ENCODE peak calls at places on chromosomes 13 and 19, in ten cellular contexts. One of them, this sample, is unnamed.

GRCh38 chr13:112819816-112820215 is 130.0 kb downstream of the ATP11A start:
- DNase-seq in stromal cell of bone marrow: no peak
- DNase-seq in stimulated activated CD4-positive, alpha-beta T cell treated with anti-CD3 and anti-CD28 coated beads, Interleukin-1b, Interleukin-23, amount 100 ng/mL, for 1 hour: no peak
- DNase-seq in activated gamma-delta T cell treated with anti-CD3 and anti-CD28 coated beads, Interleukin-2, amount 50 U/mL, for 16 hours: no peak
- DNase-seq in IMR-90: no peak
- DNase-seq in EL: no peak
- DNase-seq in upper lobe of left lung: no peak
- DNase-seq in RPMI8226: no peak
- DNase-seq in activated CD8-positive, alpha-beta T cell treated with anti-CD3 and anti-CD28 coated beads for 36 hours: no peak
- DNase-seq in AML-193: no peak
- DNase-seq in this sample: no peak

GRCh38 chr13:60431108-60431700 is 34.2 kb downstream of the TDRD3 start:
- DNase-seq in stromal cell of bone marrow: peak; percentile 41
- DNase-seq in stimulated activated CD4-positive, alpha-beta T cell treated with anti-CD3 and anti-CD28 coated beads, Interleukin-1b, Interleukin-23, amount 100 ng/mL, for 1 hour: no peak
- DNase-seq in activated gamma-delta T cell treated with anti-CD3 and anti-CD28 coated beads, Interleukin-2, amount 50 U/mL, for 16 hours: no peak
- DNase-seq in IMR-90: peak; percentile 72
- DNase-seq in EL: peak; percentile 59
- DNase-seq in upper lobe of left lung: no peak
- DNase-seq in RPMI8226: peak; percentile 47
- DNase-seq in activated CD8-positive, alpha-beta T cell treated with anti-CD3 and anti-CD28 coated beads for 36 hours: no peak
- DNase-seq in AML-193: peak; percentile 92
- DNase-seq in this sample: peak; percentile 18

GRCh38 chr13:89812856-89813255 is 1534.6 kb upstream of the MIR17HG start:
- DNase-seq in stromal cell of bone marrow: no peak
- DNase-seq in stimulated activated CD4-positive, alpha-beta T cell treated with anti-CD3 and anti-CD28 coated beads, Interleukin-1b, Interleukin-23, amount 100 ng/mL, for 1 hour: no peak
- DNase-seq in activated gamma-delta T cell treated with anti-CD3 and anti-CD28 coated beads, Interleukin-2, amount 50 U/mL, for 16 hours: no peak
- DNase-seq in IMR-90: no peak
- DNase-seq in EL: no peak
- DNase-seq in upper lobe of left lung: no peak
- DNase-seq in RPMI8226: no peak
- DNase-seq in activated CD8-positive, alpha-beta T cell treated with anti-CD3 and anti-CD28 coated beads for 36 hours: no peak
- DNase-seq in AML-193: no peak
- DNase-seq in this sample: no peak

GRCh38 chr13:113846639-113847318 is 17.1 kb downstream of the GAS6 start:
- DNase-seq in stromal cell of bone marrow: no peak
- DNase-seq in stimulated activated CD4-positive, alpha-beta T cell treated with anti-CD3 and anti-CD28 coated beads, Interleukin-1b, Interleukin-23, amount 100 ng/mL, for 1 hour: no peak
- DNase-seq in activated gamma-delta T cell treated with anti-CD3 and anti-CD28 coated beads, Interleukin-2, amount 50 U/mL, for 16 hours: peak; percentile 24
- DNase-seq in IMR-90: no peak
- DNase-seq in EL: no peak
- DNase-seq in upper lobe of left lung: peak; percentile 76
- DNase-seq in RPMI8226: peak; percentile 3
- DNase-seq in activated CD8-positive, alpha-beta T cell treated with anti-CD3 and anti-CD28 coated beads for 36 hours: peak; percentile 43
- DNase-seq in AML-193: no peak
- DNase-seq in this sample: no peak

GRCh38 chr19:18789422-18789832 is 1.7 kb downstream of the COMP start:
- DNase-seq in stromal cell of bone marrow: no peak
- DNase-seq in stimulated activated CD4-positive, alpha-beta T cell treated with anti-CD3 and anti-CD28 coated beads, Interleukin-1b, Interleukin-23, amount 100 ng/mL, for 1 hour: no peak
- DNase-seq in activated gamma-delta T cell treated with anti-CD3 and anti-CD28 coated beads, Interleukin-2, amount 50 U/mL, for 16 hours: no peak
- DNase-seq in IMR-90: no peak
- DNase-seq in EL: no peak
- DNase-seq in upper lobe of left lung: peak; percentile 73
- DNase-seq in RPMI8226: no peak
- DNase-seq in activated CD8-positive, alpha-beta T cell treated with anti-CD3 and anti-CD28 coated beads for 36 hours: no peak
- DNase-seq in AML-193: no peak
- DNase-seq in this sample: no peak

GRCh38 chr13:98279473-98280175 is 102.6 kb upstream of the RNF113B start:
- DNase-seq in stromal cell of bone marrow: no peak
- DNase-seq in stimulated activated CD4-positive, alpha-beta T cell treated with anti-CD3 and anti-CD28 coated beads, Interleukin-1b, Interleukin-23, amount 100 ng/mL, for 1 hour: no peak
- DNase-seq in activated gamma-delta T cell treated with anti-CD3 and anti-CD28 coated beads, Interleukin-2, amount 50 U/mL, for 16 hours: no peak
- DNase-seq in IMR-90: no peak
- DNase-seq in EL: no peak
- DNase-seq in upper lobe of left lung: no peak
- DNase-seq in RPMI8226: no peak
- DNase-seq in activated CD8-positive, alpha-beta T cell treated with anti-CD3 and anti-CD28 coated beads for 36 hours: peak; percentile 11
- DNase-seq in AML-193: no peak
- DNase-seq in this sample: no peak

GRCh38 chr19:31675187-31675913 is 326.1 kb upstream of the TSHZ3 start:
- DNase-seq in stromal cell of bone marrow: peak; percentile 32
- DNase-seq in stimulated activated CD4-positive, alpha-beta T cell treated with anti-CD3 and anti-CD28 coated beads, Interleukin-1b, Interleukin-23, amount 100 ng/mL, for 1 hour: no peak
- DNase-seq in activated gamma-delta T cell treated with anti-CD3 and anti-CD28 coated beads, Interleukin-2, amount 50 U/mL, for 16 hours: no peak
- DNase-seq in IMR-90: peak; percentile 59
- DNase-seq in EL: peak; percentile 16
- DNase-seq in upper lobe of left lung: no peak
- DNase-seq in RPMI8226: peak; percentile 17
- DNase-seq in activated CD8-positive, alpha-beta T cell treated with anti-CD3 and anti-CD28 coated beads for 36 hours: no peak
- DNase-seq in AML-193: no peak
- DNase-seq in this sample: no peak

GRCh38 chr13:43965446-43965845 is 85.7 kb downstream of the LACC1 start:
- DNase-seq in stromal cell of bone marrow: no peak
- DNase-seq in stimulated activated CD4-positive, alpha-beta T cell treated with anti-CD3 and anti-CD28 coated beads, Interleukin-1b, Interleukin-23, amount 100 ng/mL, for 1 hour: no peak
- DNase-seq in activated gamma-delta T cell treated with anti-CD3 and anti-CD28 coated beads, Interleukin-2, amount 50 U/mL, for 16 hours: no peak
- DNase-seq in IMR-90: no peak
- DNase-seq in EL: no peak
- DNase-seq in upper lobe of left lung: no peak
- DNase-seq in RPMI8226: no peak
- DNase-seq in activated CD8-positive, alpha-beta T cell treated with anti-CD3 and anti-CD28 coated beads for 36 hours: no peak
- DNase-seq in AML-193: no peak
- DNase-seq in this sample: no peak

GRCh38 chr19:44905437-44906160 is at the start of gene APOE:
- DNase-seq in stromal cell of bone marrow: no peak
- DNase-seq in stimulated activated CD4-positive, alpha-beta T cell treated with anti-CD3 and anti-CD28 coated beads, Interleukin-1b, Interleukin-23, amount 100 ng/mL, for 1 hour: no peak
- DNase-seq in activated gamma-delta T cell treated with anti-CD3 and anti-CD28 coated beads, Interleukin-2, amount 50 U/mL, for 16 hours: no peak
- DNase-seq in IMR-90: no peak
- DNase-seq in EL: peak; percentile 29
- DNase-seq in upper lobe of left lung: no peak
- DNase-seq in RPMI8226: no peak
- DNase-seq in activated CD8-positive, alpha-beta T cell treated with anti-CD3 and anti-CD28 coated beads for 36 hours: no peak
- DNase-seq in AML-193: no peak
- DNase-seq in this sample: no peak

GRCh38 chr13:39773833-39774232 is 118.4 kb downstream of the COG6 start:
- DNase-seq in stromal cell of bone marrow: peak; percentile 32
- DNase-seq in stimulated activated CD4-positive, alpha-beta T cell treated with anti-CD3 and anti-CD28 coated beads, Interleukin-1b, Interleukin-23, amount 100 ng/mL, for 1 hour: no peak
- DNase-seq in activated gamma-delta T cell treated with anti-CD3 and anti-CD28 coated beads, Interleukin-2, amount 50 U/mL, for 16 hours: no peak
- DNase-seq in IMR-90: peak; percentile 71
- DNase-seq in EL: peak; percentile 68
- DNase-seq in upper lobe of left lung: no peak
- DNase-seq in RPMI8226: no peak
- DNase-seq in activated CD8-positive, alpha-beta T cell treated with anti-CD3 and anti-CD28 coated beads for 36 hours: no peak
- DNase-seq in AML-193: no peak
- DNase-seq in this sample: peak; percentile 14

This sample was measured in GM04503.